ENCODE peak calls at places on chromosomes 4 and X, in four cellular contexts. One of them, this sample, is unnamed.

GRCh38 chr4:20172070-20172760 is 79.5 kb upstream of the SLIT2 start:
- DNase-seq in AG04450: no peak
- DNase-seq in CD8-positive, alpha-beta T cell: no peak
- DNase-seq in colonic mucosa: no peak
- DNase-seq in this sample: peak; percentile 4

GRCh38 chrX:69028006-69028760 is 137.1 kb downstream of the PJA1 start:
- DNase-seq in colonic mucosa: no peak
- DNase-seq in AG04450: no peak
- DNase-seq in CD8-positive, alpha-beta T cell: no peak
- DNase-seq in this sample: no peak

GRCh38 chrX:2578864-2579263 is 78.1 kb upstream of the DHRSX start:
- DNase-seq in colonic mucosa: no peak
- DNase-seq in AG04450: no peak
- DNase-seq in CD8-positive, alpha-beta T cell: no peak
- DNase-seq in this sample: no peak

GRCh38 chr4:10529891-10530786 is 72.9 kb upstream of the ZNF518B start:
- DNase-seq in AG04450: no peak
- DNase-seq in CD8-positive, alpha-beta T cell: no peak
- DNase-seq in colonic mucosa: no peak
- DNase-seq in this sample: no peak

GRCh38 chrX:69195197-69195596 is 29.9 kb upstream of the PJA1 start:
- DNase-seq in AG04450: no peak
- DNase-seq in colonic mucosa: no peak
- DNase-seq in CD8-positive, alpha-beta T cell: no peak
- DNase-seq in this sample: no peak

GRCh38 chr4:4308800-4309441 is 18.9 kb downstream of the ZBTB49 start:
- DNase-seq in colonic mucosa: no peak
- DNase-seq in CD8-positive, alpha-beta T cell: no peak
- DNase-seq in AG04450: no peak
- DNase-seq in this sample: peak; percentile 53

GRCh38 chr4:159146007-159146330 is 43.1 kb downstream of the RAPGEF2 start:
- DNase-seq in colonic mucosa: no peak
- DNase-seq in CD8-positive, alpha-beta T cell: no peak
- DNase-seq in AG04450: no peak
- DNase-seq in this sample: no peak

GRCh38 chrX:73561791-73562190 is 1.2 kb upstream of the CHIC1 start:
- DNase-seq in AG04450: no peak
- DNase-seq in CD8-positive, alpha-beta T cell: no peak
- DNase-seq in colonic mucosa: no peak
- DNase-seq in this sample: peak; percentile 6

GRCh38 chrX:9534686-9535085 is 69.8 kb downstream of the TBL1X start:
- DNase-seq in colonic mucosa: no peak
- DNase-seq in CD8-positive, alpha-beta T cell: no peak
- DNase-seq in AG04450: no peak
- DNase-seq in this sample: peak; percentile 49

GRCh38 chr4:140136509-140136908 is 17.5 kb downstream of the MAML3 start:
- DNase-seq in colonic mucosa: no peak
- DNase-seq in AG04450: no peak
- DNase-seq in CD8-positive, alpha-beta T cell: no peak
- DNase-seq in this sample: peak; percentile 77

GRCh38 chr4:22670953-22671352 is 21.8 kb upstream of the GBA3 start:
- DNase-seq in colonic mucosa: no peak
- DNase-seq in CD8-positive, alpha-beta T cell: no peak
- DNase-seq in AG04450: no peak
- DNase-seq in this sample: peak; percentile 14

GRCh38 chr4:189124149-189124758 is 816.4 kb upstream of the FRG1 start:
- DNase-seq in colonic mucosa: no peak
- DNase-seq in AG04450: peak; percentile 46
- DNase-seq in CD8-positive, alpha-beta T cell: no peak
- DNase-seq in this sample: peak; percentile 65

GRCh38 chr4:151887151-151887815 is 126.5 kb upstream of the GATB start:
- DNase-seq in CD8-positive, alpha-beta T cell: no peak
- DNase-seq in colonic mucosa: no peak
- DNase-seq in AG04450: no peak
- DNase-seq in this sample: peak; percentile 50

GRCh38 chrX:143634373-143634685 is 1.6 kb downstream of the SLITRK4 start:
- DNase-seq in colonic mucosa: no peak
- DNase-seq in CD8-positive, alpha-beta T cell: no peak
- DNase-seq in AG04450: no peak
- DNase-seq in this sample: no peak

GRCh38 chr4:150047546-150047945 is 30.7 kb upstream of the DCLK2 start:
- DNase-seq in colonic mucosa: no peak
- DNase-seq in CD8-positive, alpha-beta T cell: no peak
- DNase-seq in AG04450: no peak
- DNase-seq in this sample: no peak

GRCh38 chrX:67720344-67720743 is 176.5 kb downstream of the AR start:
- DNase-seq in AG04450: no peak
- DNase-seq in CD8-positive, alpha-beta T cell: no peak
- DNase-seq in colonic mucosa: no peak
- DNase-seq in this sample: peak; percentile 36

GRCh38 chr4:84971319-84971932 is 4.9 kb upstream of the WDFY3 start:
- DNase-seq in CD8-positive, alpha-beta T cell: no peak
- DNase-seq in AG04450: no peak
- DNase-seq in colonic mucosa: no peak
- DNase-seq in this sample: peak; percentile 77

GRCh38 chrX:46965125-46965758 is 53.0 kb downstream of the JADE3 start:
- DNase-seq in colonic mucosa: no peak
- DNase-seq in AG04450: peak; percentile 13
- DNase-seq in CD8-positive, alpha-beta T cell: no peak
- DNase-seq in this sample: peak; percentile 52

GRCh38 chr4:32455231-32455630 is 1735.1 kb downstream of the PCDH7 start:
- DNase-seq in AG04450: no peak
- DNase-seq in colonic mucosa: no peak
- DNase-seq in CD8-positive, alpha-beta T cell: no peak
- DNase-seq in this sample: no peak

GRCh38 chr4:153114771-153115321 is 89.4 kb upstream of the TRIM2 start:
- DNase-seq in CD8-positive, alpha-beta T cell: peak; percentile 59
- DNase-seq in colonic mucosa: no peak
- DNase-seq in AG04450: no peak
- DNase-seq in this sample: peak; percentile 83

GRCh38 chr4:82799006-82799881 is 648 bp upstream of the SCD5 start:
- DNase-seq in colonic mucosa: no peak
- DNase-seq in CD8-positive, alpha-beta T cell: no peak
- DNase-seq in AG04450: no peak
- DNase-seq in this sample: no peak

GRCh38 chr4:6986067-6986780 is 56.9 kb upstream of the TADA2B start:
- DNase-seq in CD8-positive, alpha-beta T cell: no peak
- DNase-seq in AG04450: peak; percentile 38
- DNase-seq in colonic mucosa: peak; percentile 49
- DNase-seq in this sample: peak; percentile 71

GRCh38 chr4:173797296-173797695 is 267.3 kb upstream of the HAND2 start:
- DNase-seq in AG04450: no peak
- DNase-seq in colonic mucosa: no peak
- DNase-seq in CD8-positive, alpha-beta T cell: no peak
- DNase-seq in this sample: no peak

GRCh38 chrX:119516157-119516702 is 48.0 kb downstream of the SLC25A5 start:
- DNase-seq in colonic mucosa: peak; percentile 40
- DNase-seq in AG04450: peak; percentile 30
- DNase-seq in CD8-positive, alpha-beta T cell: peak; percentile 32
- DNase-seq in this sample: peak; percentile 70

GRCh38 chrX:68724531-68725020 is 77.1 kb downstream of the STARD8 start:
- DNase-seq in CD8-positive, alpha-beta T cell: no peak
- DNase-seq in colonic mucosa: no peak
- DNase-seq in AG04450: no peak
- DNase-seq in this sample: no peak

GRCh38 chrX:70477734-70478075 is 33.1 kb downstream of the DLG3 start:
- DNase-seq in CD8-positive, alpha-beta T cell: no peak
- DNase-seq in colonic mucosa: no peak
- DNase-seq in AG04450: no peak
- DNase-seq in this sample: no peak
- H3K4me3 ChIP-seq in CD8-positive, alpha-beta T cell: no peak overlapping the region
- H3K4me3 ChIP-seq in colonic mucosa: no peak overlapping the region
- H3K4me3 ChIP-seq in AG04450: no peak overlapping the region
- H3K4me3 ChIP-seq in this sample: no peak overlapping the region

GRCh38 chrX:40150503-40150902 is 52.7 kb upstream of the BCOR start:
- DNase-seq in colonic mucosa: no peak
- DNase-seq in AG04450: no peak
- DNase-seq in CD8-positive, alpha-beta T cell: no peak
- DNase-seq in this sample: no peak
- TF ChIP-seq CTCF in colonic mucosa: no peak
- TF ChIP-seq CTCF in AG04450: peak; percentile 38
- TF ChIP-seq CTCF in CD8-positive, alpha-beta T cell: no peak
- TF ChIP-seq CTCF in this sample: no peak

DNA sequence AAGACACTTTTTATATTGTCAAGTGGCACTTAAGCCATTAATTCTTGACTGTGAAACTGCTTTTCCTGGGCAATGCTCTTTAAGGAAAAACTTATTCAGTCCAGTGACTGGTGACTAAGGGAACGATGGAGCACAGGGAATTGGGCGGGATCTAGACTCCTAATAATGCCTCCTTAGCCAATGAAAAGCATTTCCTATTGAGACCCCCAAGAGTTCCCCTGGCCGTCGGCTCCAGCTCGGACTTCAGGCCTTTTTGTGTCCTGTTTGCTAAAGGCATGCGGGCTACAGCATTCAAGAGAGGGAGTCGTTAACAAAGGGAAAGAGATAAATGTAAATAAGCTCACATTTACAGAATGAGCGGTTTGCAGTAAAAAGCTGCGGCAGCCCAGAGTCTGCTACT is at the start of gene LPAR4:
- DNase-seq in AG04450: no peak
- DNase-seq in colonic mucosa: no peak
- DNase-seq in CD8-positive, alpha-beta T cell: no peak
- DNase-seq in this sample: peak; percentile 34
- H3K4me3 ChIP-seq in AG04450: no peak within 1 kb of the TSS
- H3K4me3 ChIP-seq in colonic mucosa: no peak within 1 kb of the TSS
- H3K4me3 ChIP-seq in CD8-positive, alpha-beta T cell: no peak within 1 kb of the TSS
- H3K4me3 ChIP-seq in this sample: peak within 1 kb of the TSS; percentile 31

DNA sequence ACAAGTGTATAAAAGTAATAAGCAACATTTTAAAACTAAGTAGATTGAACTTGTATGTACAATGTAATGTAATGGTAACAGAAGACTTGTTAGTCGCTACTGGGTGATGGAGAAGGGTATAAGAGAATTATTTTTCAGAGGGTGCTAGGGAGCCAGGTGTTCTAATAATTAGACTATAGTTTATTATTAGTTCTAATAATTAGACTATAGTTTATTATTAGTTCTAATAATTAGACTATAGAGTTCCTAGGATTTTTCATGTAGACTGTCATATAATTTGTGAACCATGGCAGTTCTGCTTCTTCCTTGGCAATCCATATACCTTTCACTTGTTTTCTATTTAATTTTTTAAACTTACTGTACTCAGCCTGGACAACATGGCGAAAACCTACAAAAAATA is 117.3 kb upstream of the TSPAN5 start:
- DNase-seq in colonic mucosa: no peak
- DNase-seq in AG04450: no peak
- DNase-seq in CD8-positive, alpha-beta T cell: no peak
- DNase-seq in this sample: no peak
- TF ChIP-seq CTCF in colonic mucosa: no peak
- TF ChIP-seq CTCF in AG04450: no peak
- TF ChIP-seq CTCF in CD8-positive, alpha-beta T cell: no peak
- TF ChIP-seq CTCF in this sample: no peak

GRCh38 chr4:47717173-47717572 is 120.7 kb downstream of the CORIN start:
- DNase-seq in CD8-positive, alpha-beta T cell: no peak
- DNase-seq in colonic mucosa: no peak
- DNase-seq in AG04450: no peak
- DNase-seq in this sample: no peak
- H3K4me3 ChIP-seq in CD8-positive, alpha-beta T cell: no peak overlapping the region
- H3K4me3 ChIP-seq in colonic mucosa: no peak overlapping the region
- H3K4me3 ChIP-seq in AG04450: no peak overlapping the region
- H3K4me3 ChIP-seq in this sample: no peak overlapping the region

GRCh38 chrX:52284865-52285264 is 84.0 kb upstream of the XAGE2 start:
- DNase-seq in AG04450: no peak
- DNase-seq in CD8-positive, alpha-beta T cell: no peak
- DNase-seq in colonic mucosa: no peak
- DNase-seq in this sample: no peak
- TF ChIP-seq CTCF in AG04450: no peak
- TF ChIP-seq CTCF in CD8-positive, alpha-beta T cell: no peak
- TF ChIP-seq CTCF in colonic mucosa: no peak
- TF ChIP-seq CTCF in this sample: no peak

DNA sequence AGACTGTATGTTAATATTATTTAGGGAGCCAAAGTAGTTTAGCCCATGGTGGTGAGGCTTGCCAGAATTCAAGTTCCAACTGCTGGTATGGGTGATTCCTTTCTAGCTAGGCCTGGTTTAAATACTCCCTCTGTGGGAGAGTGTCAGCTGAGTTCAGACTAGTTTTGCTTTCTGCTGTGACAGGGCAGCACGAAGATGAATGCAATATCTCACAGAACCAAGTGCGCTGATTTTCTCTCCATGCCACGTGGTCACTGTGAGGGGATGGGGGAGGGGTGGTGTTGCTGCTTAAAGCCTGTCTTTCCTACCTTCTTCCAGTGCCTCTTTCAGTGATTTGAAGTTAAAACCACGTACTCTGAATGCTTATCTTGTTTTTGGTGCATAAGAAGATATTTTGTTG is 445.7 kb upstream of the CXorf51B start:
- DNase-seq in AG04450: no peak
- DNase-seq in colonic mucosa: no peak
- DNase-seq in CD8-positive, alpha-beta T cell: no peak
- DNase-seq in this sample: no peak
- H3K4me3 ChIP-seq in AG04450: no peak overlapping the region
- H3K4me3 ChIP-seq in colonic mucosa: no peak overlapping the region
- H3K4me3 ChIP-seq in CD8-positive, alpha-beta T cell: no peak overlapping the region
- H3K4me3 ChIP-seq in this sample: no peak overlapping the region

GRCh38 chr4:42767669-42768068 is 110.8 kb upstream of the ATP8A1 start:
- DNase-seq in CD8-positive, alpha-beta T cell: no peak
- DNase-seq in AG04450: no peak
- DNase-seq in colonic mucosa: no peak
- DNase-seq in this sample: no peak

GRCh38 chr4:42768125-42768748 is 111.3 kb upstream of the ATP8A1 start:
- DNase-seq in CD8-positive, alpha-beta T cell: no peak
- DNase-seq in AG04450: no peak
- DNase-seq in colonic mucosa: no peak
- DNase-seq in this sample: no peak
- TF ChIP-seq CTCF in CD8-positive, alpha-beta T cell: no peak
- TF ChIP-seq CTCF in AG04450: no peak
- TF ChIP-seq CTCF in colonic mucosa: no peak
- TF ChIP-seq CTCF in this sample: no peak

GRCh38 chr4:147717878-147718277 is 14.0 kb upstream of the ARHGAP10 start:
- DNase-seq in CD8-positive, alpha-beta T cell: no peak
- DNase-seq in colonic mucosa: no peak
- DNase-seq in AG04450: no peak
- DNase-seq in this sample: no peak
- H3K4me3 ChIP-seq in CD8-positive, alpha-beta T cell: no peak overlapping the region
- H3K4me3 ChIP-seq in colonic mucosa: no peak overlapping the region
- H3K4me3 ChIP-seq in AG04450: no peak overlapping the region
- H3K4me3 ChIP-seq in this sample: no peak overlapping the region